ENCODE peak calls at places on chromosomes 5 and 9, in eight cellular contexts. S is RWPE2; H is lower lobe of right lung; Z is A549; Q is omental fat pad; K is Right ventricle myocardium inferior; V is HepG2; J is activated CD8-positive, alpha-beta memory T cell treated with anti-CD3 and anti-CD28 coated beads, Interleukin-2, amount 10 ng/mL, durations not matched to agents 7 days and 5 days. O is an unnamed sample.

GRCh38 chr5:76174101-76174500 is 90.9 kb downstream of the SV2C start:
- ATAC-seq in S (no peak), H (no peak), Z (peak; percentile 50), Q (no peak), K (no peak), V (no peak), J (no peak), O (no peak)

GRCh38 chr5:116137544-116138378 is 52.9 kb downstream of the COMMD10 start:
- ATAC-seq in S (peak; percentile 51), H (peak; percentile 45), Z (peak; percentile 69), Q (no peak), K (no peak), V (peak; percentile 56), J (no peak), O (peak; percentile 73)

GRCh38 chr9:125544988-125545651 is 161.9 kb downstream of the MAPKAP1 start:
- ATAC-seq in S (no peak), H (peak; percentile 71), Z (no peak), Q (peak; percentile 38), K (peak; percentile 43), V (no peak), J (no peak), O (peak; percentile 83)

GRCh38 chr9:14906000-14906399 is 4.2 kb downstream of the FREM1 start:
- ATAC-seq in S (no peak), H (no peak), Z (no peak), Q (no peak), K (no peak), V (no peak), J (no peak), O (no peak)

GRCh38 chr5:34603378-34603777 is 52.8 kb upstream of the RAI14 start:
- ATAC-seq in S (no peak), H (no peak), Z (no peak), Q (no peak), K (no peak), V (no peak), J (no peak), O (no peak)

GRCh38 chr5:57231607-57232006 is 57.7 kb downstream of the GPBP1 start:
- ATAC-seq in S (no peak), H (no peak), Z (no peak), Q (no peak), K (no peak), V (no peak), J (no peak), O (no peak)

GRCh38 chr5:139141841-139142240 is 56.3 kb downstream of the SIL1 start:
- ATAC-seq in S (no peak), H (peak; percentile 78), Z (no peak), Q (peak; percentile 74), K (peak; percentile 42), V (peak; percentile 88), J (no peak), O (no peak)

GRCh38 chr9:75962186-75963036 is 71.9 kb downstream of the PCSK5 start:
- ATAC-seq in S (no peak), H (peak; percentile 46), Z (no peak), Q (peak; percentile 78), K (peak; percentile 79), V (no peak), J (no peak), O (no peak)

GRCh38 chr9:93218671-93219420 is 34.9 kb downstream of the WNK2 start:
- ATAC-seq in S (no peak), H (no peak), Z (no peak), Q (no peak), K (no peak), V (no peak), J (no peak), O (no peak)

GRCh38 chr9:79053613-79054012 is 518.2 kb upstream of the TLE4 start:
- ATAC-seq in S (peak; percentile 42), H (no peak), Z (no peak), Q (no peak), K (no peak), V (no peak), J (no peak), O (no peak)

GRCh38 chr5:83492331-83492730 is 20.8 kb downstream of the VCAN start:
- ATAC-seq in S (no peak), H (no peak), Z (no peak), Q (no peak), K (no peak), V (peak; percentile 57), J (no peak), O (peak; percentile 49)

GRCh38 chr9:26261503-26262330 is 583.5 kb upstream of the TUSC1 start:
- ATAC-seq in S (peak; percentile 84), H (no peak), Z (peak; percentile 90), Q (peak; percentile 83), K (no peak), V (no peak), J (no peak), O (peak; percentile 78)

GRCh38 chr5:93831449-93831848 is 90.0 kb upstream of the POU5F2 start:
- ATAC-seq in S (peak; percentile 97), H (no peak), Z (peak; percentile 86), Q (peak; percentile 75), K (no peak), V (no peak), J (no peak), O (peak; percentile 96)

GRCh38 chr5:177099422-177100093 is 12.8 kb downstream of the FGFR4 start:
- ATAC-seq in S (no peak), H (no peak), Z (peak; percentile 16), Q (no peak), K (no peak), V (peak; percentile 0), J (no peak), O (no peak)

GRCh38 chr5:123359866-123360569 is 63.2 kb downstream of the CEP120 start:
- ATAC-seq in S (no peak), H (peak; percentile 33), Z (no peak), Q (no peak), K (peak; percentile 79), V (no peak), J (no peak), O (no peak)

GRCh38 chr5:31049933-31050704 is 143.4 kb upstream of the CDH6 start:
- ATAC-seq in S (no peak), H (no peak), Z (no peak), Q (no peak), K (no peak), V (no peak), J (no peak), O (no peak)

GRCh38 chr5:40480392-40480791 is 199.3 kb upstream of the PTGER4 start:
- ATAC-seq in S (no peak), H (no peak), Z (no peak), Q (no peak), K (no peak), V (no peak), J (peak; percentile 85), O (no peak)

GRCh38 chr9:123796073-123796472 is 133.9 kb downstream of the DENND1A start:
- ATAC-seq in S (no peak), H (no peak), Z (no peak), Q (no peak), K (no peak), V (no peak), J (no peak), O (no peak)

GRCh38 chr5:74685979-74686631 is 1.1 kb downstream of the HEXB start:
- ATAC-seq in S (peak; percentile 3), H (peak; percentile 49), Z (no peak), Q (no peak), K (peak; percentile 29), V (peak; percentile 45), J (no peak), O (no peak)

O was measured in SK-N-SH treated with all-trans-retinoic acid at 6 μM for 48 hours.